ENCODE peak calls at places on chromosomes 12 and 14, in four cellular contexts. One of them, this sample, is unnamed.

GRCh38 chr12:53585726-53586125 is 40.5 kb downstream of the ATF7 start:
- DNase-seq in GM10248: peak; percentile 42
- DNase-seq in cardiac fibroblast: no peak
- DNase-seq in mesendoderm: no peak
- DNase-seq in this sample: no peak

GRCh38 chr14:20866963-20867362 is 24.2 kb upstream of the RNASE3 start:
- DNase-seq in mesendoderm: peak; percentile 57
- DNase-seq in GM10248: no peak
- DNase-seq in cardiac fibroblast: peak; percentile 36
- DNase-seq in this sample: no peak

GRCh38 chr14:72665259-72665658 is 228.6 kb downstream of the DPF3 start:
- DNase-seq in mesendoderm: no peak
- DNase-seq in GM10248: no peak
- DNase-seq in cardiac fibroblast: peak; percentile 86
- DNase-seq in this sample: no peak

GRCh38 chr12:45200497-45201043 is 15.3 kb upstream of the ANO6 start:
- DNase-seq in GM10248: no peak
- DNase-seq in cardiac fibroblast: peak; percentile 36
- DNase-seq in mesendoderm: no peak
- DNase-seq in this sample: no peak

GRCh38 chr12:49098035-49098451 is 3.4 kb upstream of the DHH start:
- DNase-seq in mesendoderm: peak; percentile 83
- DNase-seq in GM10248: peak; percentile 69
- DNase-seq in cardiac fibroblast: peak; percentile 63
- DNase-seq in this sample: peak; percentile 47

GRCh38 chr14:51342226-51342625 is 102.2 kb downstream of the TMX1 start:
- DNase-seq in mesendoderm: no peak
- DNase-seq in GM10248: no peak
- DNase-seq in cardiac fibroblast: no peak
- DNase-seq in this sample: no peak

GRCh38 chr14:54209501-54210231 is 187.1 kb upstream of the CDKN3 start:
- DNase-seq in GM10248: no peak
- DNase-seq in cardiac fibroblast: peak; percentile 68
- DNase-seq in mesendoderm: no peak
- DNase-seq in this sample: no peak

GRCh38 chr14:55707365-55707804 is 127.4 kb downstream of the KTN1 start:
- DNase-seq in mesendoderm: peak; percentile 31
- DNase-seq in cardiac fibroblast: peak; percentile 77
- DNase-seq in GM10248: no peak
- DNase-seq in this sample: no peak

GRCh38 chr12:67483871-67484554 is 164.5 kb upstream of the DYRK2 start:
- DNase-seq in cardiac fibroblast: no peak
- DNase-seq in mesendoderm: no peak
- DNase-seq in GM10248: peak; percentile 12
- DNase-seq in this sample: no peak

GRCh38 chr14:34013714-34014055 is 62.8 kb upstream of the EGLN3 start:
- DNase-seq in mesendoderm: no peak
- DNase-seq in GM10248: peak; percentile 37
- DNase-seq in cardiac fibroblast: no peak
- DNase-seq in this sample: no peak

GRCh38 chr12:71349950-71350349 is 89.6 kb upstream of the LGR5 start:
- DNase-seq in mesendoderm: no peak
- DNase-seq in GM10248: no peak
- DNase-seq in cardiac fibroblast: no peak
- DNase-seq in this sample: no peak

GRCh38 chr12:177336-177979 is 36.5 kb downstream of the SLC6A12 start:
- DNase-seq in GM10248: no peak
- DNase-seq in cardiac fibroblast: no peak
- DNase-seq in mesendoderm: no peak
- DNase-seq in this sample: no peak

GRCh38 chr12:123105427-123105826 is 45.5 kb downstream of the PITPNM2 start:
- DNase-seq in mesendoderm: peak; percentile 88
- DNase-seq in GM10248: no peak
- DNase-seq in cardiac fibroblast: no peak
- DNase-seq in this sample: no peak

GRCh38 chr14:69803753-69804152 is 6.7 kb upstream of the SLC10A1 start:
- DNase-seq in mesendoderm: no peak
- DNase-seq in cardiac fibroblast: no peak
- DNase-seq in GM10248: no peak
- DNase-seq in this sample: no peak

GRCh38 chr12:47817272-47818006 is 2.3 kb downstream of the HDAC7 start:
- DNase-seq in mesendoderm: no peak
- DNase-seq in cardiac fibroblast: peak; percentile 40
- DNase-seq in GM10248: no peak
- DNase-seq in this sample: no peak

GRCh38 chr14:85437143-85437542 is 92.8 kb upstream of the FLRT2 start:
- DNase-seq in GM10248: no peak
- DNase-seq in mesendoderm: peak; percentile 84
- DNase-seq in cardiac fibroblast: no peak
- DNase-seq in this sample: no peak

This sample was measured in activated CD4-positive, CD25-positive, alpha-beta regulatory T cell treated with anti-CD3 and anti-CD28 coated beads, Interleukin-2, amount 50 U/mL, for 16 hours.